ENCODE peak calls at places on chromosomes 4 and X, in ten cellular contexts. W is RPMI7951; A is lower leg skin; F is A549; Q is activated naive CD4-positive, alpha-beta T cell treated with anti-CD3 and anti-CD28 coated beads for 36 hours; O is omental fat pad; D is memory B cell; G is neuronal stem cell; J is C1 segment of cervical spinal cord; U is activated T-helper 1 cell treated with Interleukin-2 at 50 U/mL for 16 hours. C is an unnamed sample.

GRCh38 chr4:73341454-73341853 is 62.6 kb upstream of the ALB start:
- DNase-seq in W (peak; percentile 54), G (peak; percentile 56), D (no peak), U (no peak), O (no peak), F (peak; percentile 67), J (peak; percentile 24), Q (peak; percentile 36), A (no peak), C (peak; percentile 53)

GRCh38 chr4:1502976-1503375 is 96.7 kb upstream of the NKX1-1 start:
- DNase-seq in O (peak; percentile 17), D (no peak), W (no peak), J (no peak), A (no peak), Q (no peak), F (no peak), G (no peak), U (no peak), C (no peak)

GRCh38 chr4:43778187-43778915 is 670.3 kb downstream of the KCTD8 start:
- DNase-seq in G (no peak), A (no peak), J (no peak), D (no peak), F (no peak), W (no peak), Q (no peak), U (no peak), O (no peak), C (no peak)

GRCh38 chrX:49308604-49309269 is 5.3 kb downstream of the GAGE10 start:
- DNase-seq in A (no peak), F (no peak), O (no peak), G (no peak), U (no peak), Q (peak; percentile 33), J (peak; percentile 9), W (peak; percentile 36), D (no peak), C (peak; percentile 19)

GRCh38 chrX:14357314-14357713 is 172.0 kb upstream of the GLRA2 start:
- DNase-seq in G (no peak), Q (no peak), D (no peak), A (no peak), F (no peak), W (no peak), J (no peak), U (no peak), O (no peak), C (no peak)

GRCh38 chr4:97153042-97153441 is 990.2 kb downstream of the STPG2 start:
- DNase-seq in U (no peak), D (no peak), A (no peak), Q (no peak), O (no peak), G (no peak), F (peak; percentile 1), J (no peak), W (no peak), C (peak; percentile 1)

GRCh38 chr4:48575964-48576363 is 85.9 kb downstream of the ZAR1 start:
- DNase-seq in O (no peak), F (no peak), U (no peak), Q (no peak), W (peak; percentile 16), G (no peak), D (no peak), A (no peak), J (no peak), C (peak; percentile 32)

GRCh38 chr4:15500721-15501120 is 31.0 kb downstream of the CC2D2A start:
- DNase-seq in F (no peak), W (no peak), J (no peak), G (no peak), O (no peak), D (no peak), Q (no peak), A (no peak), U (no peak), C (no peak)

GRCh38 chr4:26206339-26206738 is 114.5 kb upstream of the RBPJ start:
- DNase-seq in O (no peak), Q (no peak), F (no peak), A (no peak), W (peak; percentile 63), D (no peak), U (no peak), G (no peak), J (no peak), C (no peak)

GRCh38 chr4:100124715-100125114 is 65.6 kb downstream of the DDIT4L start:
- DNase-seq in J (no peak), U (no peak), W (no peak), A (no peak), O (no peak), F (no peak), D (no peak), G (no peak), Q (no peak), C (no peak)

GRCh38 chr4:59057804-59058203 is 1947.6 kb upstream of the IGFBP7 start:
- DNase-seq in J (no peak), D (no peak), G (no peak), W (no peak), Q (no peak), O (no peak), A (no peak), U (no peak), F (peak; percentile 38), C (no peak)

GRCh38 chr4:136369073-136369472 is 1163.2 kb downstream of the PCDH18 start:
- DNase-seq in G (no peak), J (no peak), W (no peak), A (no peak), D (no peak), Q (no peak), O (no peak), U (no peak), F (no peak), C (peak; percentile 2)

GRCh38 chr4:150217192-150217591 is 138.9 kb downstream of the DCLK2 start:
- DNase-seq in F (peak; percentile 68), U (no peak), W (peak; percentile 62), G (peak; percentile 23), Q (no peak), A (no peak), J (no peak), O (no peak), D (no peak), C (peak; percentile 80)

GRCh38 chrX:42691196-42691595 is 86.8 kb downstream of the PPP1R2C start:
- DNase-seq in Q (no peak), O (no peak), F (no peak), D (no peak), J (no peak), A (no peak), G (no peak), U (no peak), W (no peak), C (no peak)

GRCh38 chr4:118282692-118283091 is 70.1 kb downstream of the PRSS12 start:
- DNase-seq in J (no peak), Q (no peak), U (no peak), D (no peak), F (no peak), O (no peak), G (no peak), W (peak; percentile 38), A (no peak), C (peak; percentile 33)

GRCh38 chrX:119885554-119886428 is 9.9 kb upstream of the AKAP14 start:
- DNase-seq in A (no peak), J (no peak), D (no peak), Q (peak; percentile 9), F (peak; percentile 72), G (no peak), U (no peak), W (peak; percentile 55), O (no peak), C (peak; percentile 74)

GRCh38 chr4:96108146-96108545 is 268.3 kb downstream of the PDHA2 start:
- DNase-seq in F (no peak), G (no peak), Q (no peak), U (no peak), W (no peak), A (no peak), J (no peak), D (no peak), O (no peak), C (no peak)

GRCh38 chr4:93747220-93747619 is 81.3 kb upstream of the ATOH1 start:
- DNase-seq in O (no peak), A (no peak), W (no peak), D (no peak), F (no peak), Q (no peak), G (no peak), U (no peak), J (no peak), C (no peak)